ENCODE peak calls at places on chromosomes 6 and 20, in nine cellular contexts. V is GM23248; X is hepatic stellate cell; D is effector CD4-positive, alpha-beta T cell; P is foreskin fibroblast; N is endothelial cell; M is fibroblast of the conjunctiva; C is HFF-Myc; L is DMS53. U is an unnamed sample.
A peak's percentile ranks its signal among the peaks of the same experiment; 100 is the strongest.

GRCh38 chr6:91653954-91654843 is 1067.3 kb upstream of the MAP3K7 start:
- DNase-seq in V (no peak), X (no peak), D (no peak), P (no peak), N (no peak), M (no peak), C (no peak), L (no peak), U (no peak)

GRCh38 chr6:15265787-15266186 is 19.9 kb downstream of the JARID2 start:
- DNase-seq in V (peak; percentile 82), X (no peak), D (no peak), P (no peak), N (no peak), M (no peak), C (no peak), L (no peak), U (no peak)

GRCh38 chr20:57514273-57514751 is 10.6 kb downstream of the CTCFL start:
- DNase-seq in V (peak; percentile 86), X (peak; percentile 69), D (no peak), P (peak; percentile 51), N (peak; percentile 68), M (peak; percentile 52), C (peak; percentile 38), L (peak; percentile 69), U (peak; percentile 96)

GRCh38 chr6:17768388-17768787 is 61.7 kb upstream of the NUP153 start:
- DNase-seq in V (peak; percentile 38), X (no peak), D (no peak), P (peak; percentile 13), N (no peak), M (no peak), C (peak; percentile 2), L (no peak), U (no peak)

GRCh38 chr6:118708736-118709135 is 57.3 kb upstream of the CEP85L start:
- DNase-seq in V (peak; percentile 75), X (peak; percentile 11), D (no peak), P (peak; percentile 61), N (no peak), M (peak; percentile 23), C (no peak), L (no peak), U (no peak)

GRCh38 chr20:10676518-10676917 is 2.7 kb upstream of the JAG1 start:
- DNase-seq in V (no peak), X (no peak), D (no peak), P (no peak), N (no peak), M (no peak), C (no peak), L (no peak), U (no peak)

GRCh38 chr20:3932277-3933073 is 43.3 kb downstream of the PANK2 start:
- DNase-seq in V (peak; percentile 77), X (peak; percentile 49), D (no peak), P (no peak), N (no peak), M (no peak), C (no peak), L (peak; percentile 65), U (no peak)

GRCh38 chr6:89297695-89298351 is 17.3 kb downstream of the GABRR2 start:
- DNase-seq in V (peak; percentile 89), X (peak; percentile 85), D (peak; percentile 44), P (peak; percentile 90), N (no peak), M (peak; percentile 82), C (peak; percentile 99), L (peak; percentile 96), U (peak; percentile 78)

GRCh38 chr6:33632603-33633039 is 11.5 kb downstream of the ITPR3 start:
- DNase-seq in V (peak; percentile 69), X (peak; percentile 68), D (peak; percentile 51), P (no peak), N (peak; percentile 83), M (no peak), C (no peak), L (peak; percentile 76), U (peak; percentile 71)

GRCh38 chr20:4150095-4150492 is 134.7 kb upstream of the RNF24 start:
- DNase-seq in V (peak; percentile 72), X (peak; percentile 70), D (no peak), P (peak; percentile 51), N (no peak), M (no peak), C (no peak), L (no peak), U (no peak)

GRCh38 chr20:1402149-1402548 is 9.3 kb upstream of the FKBP1A start:
- DNase-seq in V (peak; percentile 44), X (no peak), D (no peak), P (no peak), N (no peak), M (no peak), C (no peak), L (no peak), U (no peak)

GRCh38 chr6:88705601-88706000 is 257.8 kb downstream of the RNGTT start:
- DNase-seq in V (no peak), X (no peak), D (no peak), P (no peak), N (no peak), M (no peak), C (no peak), L (no peak), U (no peak)

GRCh38 chr6:134727068-134727467 is 222.8 kb downstream of the ALDH8A1 start:
- DNase-seq in V (no peak), X (no peak), D (no peak), P (no peak), N (no peak), M (no peak), C (no peak), L (no peak), U (no peak)

GRCh38 chr6:41655706-41656668 is 17.7 kb downstream of the MDFI start:
- DNase-seq in V (no peak), X (no peak), D (no peak), P (no peak), N (peak; percentile 50), M (no peak), C (no peak), L (peak; percentile 51), U (peak; percentile 32)

GRCh38 chr6:36577298-36577697 is 16.9 kb upstream of the SRSF3 start:
- DNase-seq in V (peak; percentile 93), X (peak; percentile 88), D (no peak), P (no peak), N (no peak), M (no peak), C (no peak), L (no peak), U (peak; percentile 91)

GRCh38 chr6:152952866-152953509 is 29.9 kb downstream of the FBXO5 start:
- DNase-seq in V (peak; percentile 74), X (peak; percentile 37), D (no peak), P (no peak), N (peak; percentile 13), M (peak; percentile 37), C (peak; percentile 16), L (peak; percentile 61), U (peak; percentile 41)

GRCh38 chr6:92810913-92811312 is 608.4 kb downstream of the EPHA7 start:
- DNase-seq in V (peak; percentile 34), X (no peak), D (no peak), P (no peak), N (peak; percentile 60), M (peak; percentile 14), C (no peak), L (peak; percentile 81), U (no peak)

GRCh38 chr6:134351615-134352474 is 33.9 kb upstream of the SGK1 start:
- DNase-seq in V (no peak), X (no peak), D (no peak), P (no peak), N (no peak), M (no peak), C (no peak), L (peak; percentile 6), U (no peak)

GRCh38 chr6:54267798-54268197 is 40.4 kb upstream of the TINAG start:
- DNase-seq in V (peak; percentile 62), X (no peak), D (no peak), P (no peak), N (peak; percentile 51), M (peak; percentile 27), C (no peak), L (peak; percentile 82), U (no peak)

GRCh38 chr20:57705103-57705899 is 4.5 kb downstream of the PMEPA1 start:
- DNase-seq in V (no peak), X (no peak), D (no peak), P (no peak), N (no peak), M (no peak), C (no peak), L (no peak), U (no peak)

GRCh38 chr6:7887278-7887991 is 23.2 kb downstream of the TXNDC5 start:
- DNase-seq in V (no peak), X (no peak), D (no peak), P (no peak), N (no peak), M (no peak), C (no peak), L (no peak), U (no peak)

GRCh38 chr6:38158762-38159350 is 339.3 kb downstream of the ZFAND3 start:
- DNase-seq in V (no peak), X (no peak), D (no peak), P (no peak), N (no peak), M (no peak), C (no peak), L (no peak), U (no peak)